ENCODE peak calls at places on chromosomes 6 and 20, in seven cellular contexts. K is stimulated activated CD4-positive, alpha-beta T cell treated with anti-CD3 and anti-CD28 coated beads, Interleukin-12 subunit alpha, Interleukin-12 subunit beta, amount 100 ng/mL, for 4 hours; T is C1 segment of cervical spinal cord; J is Panc1; S is activated gamma-delta T cell treated with anti-CD3 and anti-CD28 coated beads, Interleukin-2, amount 50 U/mL, for 16 hours; D is endothelial cell; C is HCT116. M is an unnamed sample.

GRCh38 chr6:82385961-82386360 is 22.3 kb downstream of the TPBG start:
- DNase-seq in K (no peak), T (no peak), J (no peak), S (no peak), D (no peak), C (no peak), M (no peak)

GRCh38 chr6:130018830-130019795 is 732 bp downstream of the L3MBTL3 start:
- DNase-seq in K (peak), T (peak), J (no peak), S (no peak), D (peak), C (no peak), M (peak)

GRCh38 chr20:53660947-53661381 is 67.3 kb upstream of the ZNF217 start:
- DNase-seq in K (no peak), T (no peak), J (no peak), S (no peak), D (no peak), C (no peak), M (no peak)

GRCh38 chr6:170074907-170075306 is 216.0 kb downstream of the DLL1 start:
- DNase-seq in K (no peak), T (no peak), J (no peak), S (no peak), D (no peak), C (no peak), M (no peak)

GRCh38 chr6:122042380-122042779 is 357.1 kb upstream of the HSF2 start:
- DNase-seq in K (no peak), T (no peak), J (no peak), S (no peak), D (no peak), C (no peak), M (no peak)

GRCh38 chr6:7504041-7504440 is 37.4 kb upstream of the DSP start:
- DNase-seq in K (no peak), T (no peak), J (no peak), S (no peak), D (no peak), C (no peak), M (no peak)

GRCh38 chr20:59752101-59752586 is 147.8 kb downstream of the PHACTR3 start:
- DNase-seq in K (no peak), T (no peak), J (no peak), S (no peak), D (no peak), C (no peak), M (no peak)

GRCh38 chr6:39060467-39061160 is 12.0 kb downstream of the GLP1R start:
- DNase-seq in K (no peak), T (no peak), J (no peak), S (no peak), D (no peak), C (no peak), M (no peak)

GRCh38 chr6:113049190-113049589 is 702.1 kb downstream of the RFPL4B start:
- DNase-seq in K (no peak), T (no peak), J (no peak), S (no peak), D (no peak), C (no peak), M (no peak)

GRCh38 chr6:170005680-170006470 is 254.5 kb downstream of the ERMARD start:
- DNase-seq in K (no peak), T (no peak), J (no peak), S (no peak), D (no peak), C (no peak), M (no peak)

GRCh38 chr6:161869491-161869890 is 595.6 kb upstream of the AGPAT4 start:
- DNase-seq in K (no peak), T (no peak), J (no peak), S (no peak), D (no peak), C (no peak), M (no peak)

GRCh38 chr6:69861986-69862385 is 4.4 kb upstream of the COL19A1 start:
- DNase-seq in K (no peak), T (no peak), J (no peak), S (no peak), D (no peak), C (no peak), M (no peak)

GRCh38 chr20:42442728-42443127 is 747.0 kb downstream of the PTPRT start:
- DNase-seq in K (no peak), T (no peak), J (no peak), S (no peak), D (no peak), C (no peak), M (no peak)

GRCh38 chr6:55276745-55277627 is 50.3 kb upstream of the GFRAL start:
- DNase-seq in K (no peak), T (no peak), J (peak), S (no peak), D (peak), C (peak), M (peak)

GRCh38 chr6:150276168-150276958 is 92.4 kb upstream of the IYD start:
- DNase-seq in K (no peak), T (no peak), J (no peak), S (no peak), D (no peak), C (no peak), M (no peak)

GRCh38 chr6:169384291-169384690 is 130.6 kb upstream of the THBS2 start:
- DNase-seq in K (no peak), T (no peak), J (no peak), S (no peak), D (no peak), C (no peak), M (no peak)

GRCh38 chr20:1283522-1284210 is 17.6 kb downstream of the SNPH start:
- DNase-seq in K (no peak), T (no peak), J (no peak), S (no peak), D (no peak), C (no peak), M (no peak)

GRCh38 chr20:23686046-23686750 is 2.6 kb downstream of the CST4 start:
- DNase-seq in K (no peak), T (no peak), J (no peak), S (no peak), D (no peak), C (no peak), M (no peak)

GRCh38 chr6:7051780-7052440 is 55.9 kb upstream of the RREB1 start:
- DNase-seq in K (peak), T (no peak), J (no peak), S (peak), D (peak), C (no peak), M (peak)

GRCh38 chr6:159778131-159778530 is 11.3 kb downstream of the TCP1 start:
- DNase-seq in K (no peak), T (no peak), J (no peak), S (no peak), D (no peak), C (no peak), M (no peak)

GRCh38 chr6:20417819-20418218 is 16.1 kb downstream of the E2F3 start:
- DNase-seq in K (no peak), T (no peak), J (no peak), S (no peak), D (no peak), C (no peak), M (no peak)

GRCh38 chr20:34458631-34459030 is 57.6 kb upstream of the DYNLRB1 start:
- DNase-seq in K (no peak), T (no peak), J (no peak), S (no peak), D (no peak), C (no peak), M (no peak)

GRCh38 chr6:42572523-42572922 is 8.7 kb downstream of the UBR2 start:
- DNase-seq in K (no peak), T (no peak), J (no peak), S (no peak), D (no peak), C (no peak), M (no peak)

GRCh38 chr6:134063121-134063965 is 10.9 kb upstream of the SLC2A12 start:
- DNase-seq in K (no peak), T (no peak), J (no peak), S (no peak), D (no peak), C (no peak), M (peak)

GRCh38 chr6:44921787-44922186 is 406.3 kb upstream of the RUNX2 start:
- DNase-seq in K (no peak), T (no peak), J (no peak), S (no peak), D (no peak), C (no peak), M (no peak)

GRCh38 chr6:166253277-166254229 is 54.6 kb downstream of the PRR18 start:
- DNase-seq in K (peak), T (no peak), J (no peak), S (no peak), D (peak), C (no peak), M (peak)